ENCODE peak calls at places on chromosomes 7 and 10, in ten cellular contexts. I, V, B, K, Z, R, S, G, X and M are unnamed samples.

GRCh38 chr7:1302936-1303335 is 70.3 kb downstream of the UNCX start:
- DNase-seq in S (no peak), B (no peak), X (no peak), Z (no peak), K (no peak), V (no peak), G (no peak), I (no peak), R (no peak), M (no peak)

GRCh38 chr7:132180481-132180880 is 395.8 kb downstream of the PLXNA4 start:
- DNase-seq in Z (no peak), B (no peak), S (no peak), V (no peak), I (no peak), R (no peak), G (no peak), K (no peak), X (no peak), M (no peak)

GRCh38 chr10:25162391-25162790 is 12.4 kb upstream of the GPR158 start:
- DNase-seq in X (no peak), K (no peak), S (no peak), G (no peak), V (no peak), R (no peak), B (no peak), I (no peak), Z (no peak), M (no peak)

GRCh38 chr7:45624392-45624760 is 50.2 kb downstream of the ADCY1 start:
- DNase-seq in S (peak), Z (no peak), K (no peak), X (no peak), B (no peak), R (no peak), V (no peak), G (no peak), I (no peak), M (no peak)

GRCh38 chr10:121240556-121240955 is 357.7 kb downstream of the FGFR2 start:
- DNase-seq in R (no peak), K (no peak), X (no peak), S (peak), G (no peak), I (no peak), B (no peak), V (no peak), Z (no peak), M (no peak)

GRCh38 chr7:27795977-27796376 is 56.0 kb downstream of the TAX1BP1 start:
- DNase-seq in B (no peak), X (no peak), Z (no peak), S (no peak), K (no peak), R (no peak), V (no peak), I (no peak), G (no peak), M (no peak)

GRCh38 chr10:34548466-34548865 is 266.6 kb downstream of the PARD3 start:
- DNase-seq in Z (no peak), X (no peak), R (no peak), K (no peak), V (no peak), G (no peak), B (no peak), S (no peak), I (no peak), M (no peak)

GRCh38 chr7:72753781-72754180 is 74.2 kb downstream of the TYW1B start:
- DNase-seq in Z (no peak), X (no peak), S (no peak), K (no peak), R (no peak), I (no peak), V (no peak), G (no peak), B (no peak), M (no peak)

GRCh38 chr7:87885018-87885417 is 8.7 kb downstream of the DBF4 start:
- DNase-seq in G (no peak), K (no peak), V (peak), I (peak), Z (no peak), S (no peak), X (no peak), B (no peak), R (no peak), M (no peak)

GRCh38 chr7:44765579-44766415 is 17.1 kb downstream of the ZMIZ2 start:
- DNase-seq in I (no peak), V (no peak), S (no peak), X (no peak), K (no peak), R (no peak), Z (no peak), B (no peak), G (no peak), M (no peak)

GRCh38 chr10:101330236-101331225 is 23.4 kb upstream of the BTRC start:
- DNase-seq in I (peak), S (no peak), Z (no peak), R (no peak), V (peak), B (no peak), X (no peak), G (no peak), K (no peak), M (no peak)

GRCh38 chr7:114481995-114482394 is 67.4 kb downstream of the FOXP2 start:
- DNase-seq in K (no peak), G (no peak), I (peak), X (no peak), Z (no peak), R (no peak), S (no peak), B (no peak), V (peak), M (no peak)

GRCh38 chr10:31707578-31708411 is 220.8 kb downstream of the ARHGAP12 start:
- DNase-seq in V (peak), G (peak), X (no peak), R (no peak), Z (peak), K (peak), I (peak), S (peak), B (peak), M (no peak)

GRCh38 chr10:118865998-118866778 is 111.4 kb upstream of the CACUL1 start:
- DNase-seq in Z (no peak), B (no peak), X (no peak), R (no peak), I (peak), S (peak), K (no peak), G (peak), V (no peak), M (no peak)

GRCh38 chr10:96450514-96451207 is 63.1 kb downstream of the TLL2 start:
- DNase-seq in X (no peak), B (no peak), S (no peak), G (no peak), R (no peak), Z (no peak), V (no peak), I (no peak), K (no peak), M (no peak)

GRCh38 chr10:131127610-131128009 is 183.9 kb downstream of the TCERG1L start:
- DNase-seq in V (no peak), B (no peak), Z (no peak), X (no peak), S (no peak), R (no peak), K (no peak), G (no peak), I (no peak), M (no peak)

GRCh38 chr7:44959433-44959951 is 19.3 kb downstream of the MYO1G start:
- DNase-seq in K (no peak), G (no peak), B (no peak), S (no peak), R (no peak), Z (no peak), X (no peak), V (no peak), I (no peak), M (peak)

GRCh38 chr10:101779544-101780186 is 3.6 kb downstream of the NPM3 start:
- DNase-seq in X (peak), Z (peak), K (peak), S (peak), G (peak), I (peak), R (peak), B (peak), V (peak), M (peak)

GRCh38 chr7:114973147-114973546 is 51.3 kb downstream of the MDFIC start:
- DNase-seq in B (no peak), S (no peak), I (peak), X (no peak), R (no peak), K (no peak), G (no peak), Z (no peak), V (peak), M (no peak)

GRCh38 chr10:12588091-12588850 is 238.9 kb downstream of the CAMK1D start:
- DNase-seq in G (peak), V (no peak), S (no peak), X (no peak), B (no peak), R (no peak), K (peak), I (no peak), Z (no peak), M (no peak)

GRCh38 chr10:94108200-94108599 is 114.5 kb downstream of the PLCE1 start:
- DNase-seq in R (no peak), B (no peak), X (no peak), Z (no peak), G (no peak), K (no peak), V (peak), I (peak), S (no peak), M (no peak)

GRCh38 chr7:152949198-152949597 is 189.6 kb downstream of the ACTR3B start:
- DNase-seq in B (no peak), V (no peak), G (no peak), R (no peak), I (no peak), K (no peak), Z (no peak), S (no peak), X (no peak), M (no peak)

GRCh38 chr7:102287465-102288146 is 938 bp downstream of the SH2B2 start:
- DNase-seq in K (no peak), X (no peak), Z (peak), B (peak), G (peak), I (peak), V (peak), S (no peak), R (no peak), M (no peak)

GRCh38 chr10:60291354-60291930 is 98.2 kb downstream of the ANK3 start:
- DNase-seq in G (no peak), B (no peak), K (no peak), I (peak), S (no peak), V (peak), Z (no peak), R (no peak), X (no peak), M (no peak)

GRCh38 chr7:149873968-149874643 is at the start of gene ATP6V0E2:
- DNase-seq in I (no peak), X (no peak), S (no peak), B (no peak), R (no peak), Z (no peak), K (no peak), G (no peak), V (no peak), M (no peak)

GRCh38 chr7:149871576-149871975 is 2.2 kb upstream of the ATP6V0E2 start:
- DNase-seq in B (no peak), K (no peak), Z (no peak), X (no peak), V (no peak), G (no peak), R (no peak), S (no peak), I (no peak), M (no peak)

GRCh38 chr7:149870701-149871483 is 2.9 kb upstream of the ATP6V0E2 start:
- DNase-seq in Z (no peak), K (no peak), S (no peak), B (no peak), R (no peak), G (no peak), X (no peak), V (no peak), I (no peak), M (no peak)

GRCh38 chr7:149873074-149873967 is 448 bp upstream of the ATP6V0E2 start:
- DNase-seq in I (peak), G (peak), K (peak), B (peak), V (peak), R (peak), S (peak), Z (peak), X (peak), M (peak)

DNA sequence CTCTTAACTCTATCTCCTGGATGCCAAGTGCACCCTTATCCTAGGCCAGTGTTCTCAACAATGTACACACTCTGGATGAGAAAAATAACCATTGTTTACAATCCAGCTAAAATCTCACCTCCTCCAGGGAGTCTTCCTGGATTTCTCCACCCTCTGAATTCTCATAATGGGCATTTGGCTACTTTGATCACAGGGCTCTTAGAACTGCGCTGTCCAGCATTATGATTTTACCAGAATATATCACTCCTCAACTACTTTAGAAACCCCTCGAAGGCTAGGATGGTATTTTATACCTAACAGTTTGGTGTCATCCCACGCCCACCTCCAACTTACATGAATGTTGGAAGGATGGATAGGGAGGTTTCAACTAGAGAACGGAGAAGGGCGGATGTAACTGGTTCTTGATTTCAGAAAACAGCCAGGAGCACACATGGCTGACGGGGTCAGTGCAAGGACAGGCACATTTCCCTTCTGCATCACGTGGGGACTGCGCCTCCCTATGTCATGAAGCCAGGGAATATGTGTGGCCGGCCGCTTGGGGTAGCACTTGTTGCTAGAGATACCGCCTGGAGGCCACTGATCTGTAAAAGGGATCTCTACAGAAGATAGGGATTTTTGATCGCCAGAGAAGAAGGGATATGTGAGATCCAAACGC is 1.2 kb upstream of the ATP6V0E2 start:
- DNase-seq in Z (peak), B (peak), G (peak), I (peak), R (peak), V (peak), K (peak), X (peak), S (peak), M (no peak)
- TF ChIP-seq CTCF in Z (no peak), B (peak), G (peak), I (peak), R (no peak), V (peak), K (peak), X (peak), S (peak), M (no peak)

DNA sequence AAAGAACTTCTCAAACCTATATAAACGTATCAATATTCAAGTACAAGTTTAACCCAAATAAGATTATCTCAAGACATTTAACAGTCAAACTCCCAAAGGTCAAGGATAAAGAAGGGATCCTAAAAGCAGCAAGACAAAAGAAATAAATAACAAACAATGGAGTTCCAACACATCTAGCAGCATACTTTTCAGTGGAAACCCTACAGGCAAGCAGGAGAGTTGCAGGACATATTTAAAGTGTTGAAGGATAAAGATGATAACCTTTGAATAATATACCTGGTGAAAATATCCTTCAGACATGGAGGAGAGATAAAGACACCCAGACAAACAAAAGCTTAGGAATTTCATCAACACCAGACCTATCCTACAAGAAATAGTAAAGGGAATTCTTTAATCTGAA is 82.8 kb downstream of the TES start:
- DNase-seq in Z (no peak), R (no peak), X (no peak), K (no peak), B (no peak), V (no peak), S (no peak), I (no peak), G (no peak), M (no peak)
- TF ChIP-seq CTCF in Z (no peak), R (no peak), X (no peak), K (no peak), B (no peak), V (peak), S (no peak), I (peak), G (no peak), M (no peak)

GRCh38 chr10:19628767-19629443 is 187.3 kb upstream of the PLXDC2 start:
- DNase-seq in I (peak), X (no peak), S (no peak), B (no peak), R (no peak), K (no peak), Z (no peak), V (peak), G (no peak), M (no peak)

GRCh38 chr10:19634163-19634562 is 182.1 kb upstream of the PLXDC2 start:
- DNase-seq in G (no peak), Z (no peak), I (no peak), B (no peak), X (no peak), S (no peak), K (no peak), R (no peak), V (no peak), M (no peak)

DNA sequence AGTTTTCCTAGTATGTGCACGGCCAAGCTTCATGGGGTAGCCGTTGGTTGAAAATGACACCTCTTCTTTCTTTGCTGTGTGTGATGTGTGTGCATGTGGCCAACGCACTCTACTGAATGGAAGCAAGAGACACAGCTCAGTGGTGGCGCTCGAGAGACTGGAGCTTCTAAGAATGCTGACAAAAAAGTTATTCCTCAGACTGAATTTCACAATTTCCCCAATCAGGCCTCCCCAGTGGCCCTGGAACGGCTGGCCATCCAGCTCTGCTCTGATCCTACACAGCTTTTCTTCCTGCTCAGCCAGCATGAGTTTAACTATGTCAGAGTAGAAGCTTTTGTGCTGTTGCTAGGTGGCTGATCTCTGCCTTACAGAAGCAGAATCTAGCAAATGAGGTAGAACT is 186.7 kb upstream of the PLXDC2 start:
- DNase-seq in G (peak), X (no peak), K (no peak), S (peak), B (peak), Z (peak), R (peak), I (peak), V (peak), M (no peak)
- TF ChIP-seq CTCF in G (no peak), X (no peak), K (no peak), S (peak), B (no peak), Z (no peak), R (no peak), I (peak), V (peak), M (no peak)

GRCh38 chr10:3222068-3222467 is 49.5 kb upstream of the PITRM1 start:
- DNase-seq in S (no peak), X (no peak), B (no peak), V (peak), I (peak), K (no peak), Z (no peak), G (no peak), R (no peak), M (no peak)
- TF ChIP-seq CTCF in S (peak), X (no peak), B (no peak), V (peak), I (peak), K (no peak), Z (no peak), G (peak), R (no peak), M (no peak)

GRCh38 chr10:49766484-49766883 is 4.4 kb upstream of the OGDHL start:
- DNase-seq in S (no peak), X (no peak), G (no peak), I (no peak), K (no peak), V (no peak), R (no peak), Z (no peak), B (no peak), M (no peak)

GRCh38 chr10:49769692-49770091 is 7.6 kb upstream of the OGDHL start:
- DNase-seq in Z (no peak), G (no peak), B (no peak), K (no peak), V (no peak), X (no peak), R (no peak), I (no peak), S (no peak), M (no peak)

GRCh38 chr10:49768731-49769130 is 6.6 kb upstream of the OGDHL start:
- DNase-seq in X (no peak), G (no peak), R (no peak), B (no peak), V (no peak), S (no peak), K (no peak), Z (no peak), I (no peak), M (no peak)

GRCh38 chr10:49768329-49768728 is 6.2 kb upstream of the OGDHL start:
- DNase-seq in I (no peak), G (no peak), S (no peak), X (no peak), K (peak), V (no peak), B (no peak), R (no peak), Z (no peak), M (no peak)

GRCh38 chr10:49767752-49768151 is 5.6 kb upstream of the OGDHL start:
- DNase-seq in S (no peak), R (no peak), X (no peak), I (no peak), V (no peak), G (no peak), K (no peak), B (no peak), Z (no peak), M (no peak)
- TF ChIP-seq CTCF in S (no peak), R (no peak), X (no peak), I (no peak), V (no peak), G (no peak), K (no peak), B (no peak), Z (no peak), M (no peak)

DNA sequence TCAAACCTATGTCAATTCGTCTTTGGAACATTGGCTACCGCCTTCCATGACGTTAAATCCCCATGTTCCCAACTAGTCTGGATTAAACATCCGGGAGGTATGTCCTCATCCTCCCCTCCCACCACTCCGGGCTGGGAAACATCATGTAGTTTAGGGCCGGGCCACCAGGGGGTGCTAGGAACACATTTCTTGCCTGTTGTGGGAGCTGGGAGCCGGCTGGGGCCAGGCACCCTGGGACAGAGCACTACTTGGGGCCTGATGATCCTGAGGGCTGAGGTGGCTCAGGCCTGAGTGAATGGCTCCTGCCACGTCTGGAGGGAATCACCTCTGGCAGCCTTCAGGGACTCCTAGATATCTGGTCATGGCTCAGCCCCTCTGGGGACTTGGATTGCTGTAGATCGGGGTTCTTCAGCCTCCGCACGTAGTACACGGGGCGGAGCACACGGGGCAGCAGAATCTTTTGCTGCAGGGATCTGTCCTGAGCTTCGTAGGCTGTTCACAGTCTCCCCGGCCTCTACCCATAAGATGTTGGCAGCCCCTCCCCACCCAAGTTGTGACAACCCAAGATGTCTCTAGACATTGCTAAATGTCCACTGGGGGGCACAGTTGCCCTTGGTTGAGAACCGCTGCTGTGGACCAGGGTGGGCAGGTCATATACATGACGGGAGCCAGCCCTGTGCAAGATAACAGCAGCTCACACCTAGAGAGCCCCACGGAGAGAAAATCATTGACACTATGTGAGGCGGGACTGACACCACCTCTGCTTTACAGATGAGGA is 141.2 kb upstream of the ZNF716 start:
- DNase-seq in S (no peak), K (no peak), V (no peak), G (peak), Z (no peak), X (no peak), R (no peak), I (no peak), B (no peak), M (no peak)
- TF ChIP-seq CTCF in S (no peak), K (no peak), V (peak), G (no peak), Z (no peak), X (no peak), R (no peak), I (peak), B (no peak), M (no peak)